ENCODE peak calls at places on chromosomes 12 and 14, in four cellular contexts. One of them, this sample, is unnamed.

GRCh38 chr14:48052973-48053372 is 377.6 kb upstream of the MDGA2 start:
- DNase-seq in GM23248: no peak
- DNase-seq in ascending aorta: no peak
- DNase-seq in left ventricle myocardium inferior: no peak
- DNase-seq in this sample: no peak

GRCh38 chr14:104138891-104139459 is 588 bp downstream of the KIF26A start:
- DNase-seq in GM23248: no peak
- DNase-seq in ascending aorta: no peak
- DNase-seq in left ventricle myocardium inferior: peak; percentile 24
- DNase-seq in this sample: no peak

GRCh38 chr12:67107751-67108269 is 161.3 kb upstream of the CAND1 start:
- DNase-seq in GM23248: no peak
- DNase-seq in ascending aorta: no peak
- DNase-seq in left ventricle myocardium inferior: no peak
- DNase-seq in this sample: no peak

GRCh38 chr14:54568821-54569591 is 2.1 kb downstream of the SAMD4A start:
- DNase-seq in GM23248: peak; percentile 77
- DNase-seq in ascending aorta: peak; percentile 79
- DNase-seq in left ventricle myocardium inferior: peak; percentile 31
- DNase-seq in this sample: no peak

GRCh38 chr12:16389594-16389993 is 42.1 kb downstream of the MGST1 start:
- DNase-seq in GM23248: peak; percentile 85
- DNase-seq in ascending aorta: no peak
- DNase-seq in left ventricle myocardium inferior: no peak
- DNase-seq in this sample: peak; percentile 40

GRCh38 chr12:64833928-64834327 is 9.5 kb downstream of the TBC1D30 start:
- DNase-seq in GM23248: no peak
- DNase-seq in ascending aorta: no peak
- DNase-seq in left ventricle myocardium inferior: no peak
- DNase-seq in this sample: no peak

GRCh38 chr12:107328442-107329133 is 235.2 kb upstream of the CRY1 start:
- DNase-seq in GM23248: no peak
- DNase-seq in ascending aorta: no peak
- DNase-seq in left ventricle myocardium inferior: no peak
- DNase-seq in this sample: no peak

GRCh38 chr14:102731871-102732800 is 45.1 kb upstream of the TRAF3 start:
- DNase-seq in GM23248: no peak
- DNase-seq in ascending aorta: no peak
- DNase-seq in left ventricle myocardium inferior: no peak
- DNase-seq in this sample: no peak

GRCh38 chr12:108237272-108237671 is 101.8 kb downstream of the CMKLR1 start:
- DNase-seq in GM23248: no peak
- DNase-seq in ascending aorta: no peak
- DNase-seq in left ventricle myocardium inferior: no peak
- DNase-seq in this sample: no peak

GRCh38 chr14:71107921-71108320 is 200.7 kb downstream of the PCNX1 start:
- DNase-seq in GM23248: no peak
- DNase-seq in ascending aorta: no peak
- DNase-seq in left ventricle myocardium inferior: no peak
- DNase-seq in this sample: no peak

GRCh38 chr14:93941293-93941910 is 14.3 kb downstream of the FAM181A start:
- DNase-seq in GM23248: no peak
- DNase-seq in ascending aorta: peak; percentile 85
- DNase-seq in left ventricle myocardium inferior: no peak
- DNase-seq in this sample: no peak

GRCh38 chr12:1282670-1283361 is 291.8 kb downstream of the ERC1 start:
- DNase-seq in GM23248: peak; percentile 49
- DNase-seq in ascending aorta: no peak
- DNase-seq in left ventricle myocardium inferior: peak; percentile 47
- DNase-seq in this sample: no peak

GRCh38 chr12:9717070-9717925 is 15.6 kb downstream of the CLECL1 start:
- DNase-seq in GM23248: no peak
- DNase-seq in ascending aorta: no peak
- DNase-seq in left ventricle myocardium inferior: no peak
- DNase-seq in this sample: no peak

GRCh38 chr14:99853206-99853605 is 60.0 kb downstream of the EML1 start:
- DNase-seq in GM23248: peak; percentile 9
- DNase-seq in ascending aorta: no peak
- DNase-seq in left ventricle myocardium inferior: peak; percentile 29
- DNase-seq in this sample: no peak

GRCh38 chr14:77051101-77051500 is 22.6 kb upstream of the IRF2BPL start:
- DNase-seq in GM23248: peak; percentile 73
- DNase-seq in ascending aorta: peak; percentile 90
- DNase-seq in left ventricle myocardium inferior: peak; percentile 81
- DNase-seq in this sample: no peak

GRCh38 chr14:101373690-101374295 is 187.5 kb upstream of the DIO3 start:
- DNase-seq in GM23248: no peak
- DNase-seq in ascending aorta: no peak
- DNase-seq in left ventricle myocardium inferior: no peak
- DNase-seq in this sample: no peak

GRCh38 chr14:21070083-21070609 is at the start of gene ARHGEF40:
- DNase-seq in GM23248: peak; percentile 79
- DNase-seq in ascending aorta: peak; percentile 84
- DNase-seq in left ventricle myocardium inferior: peak; percentile 79
- DNase-seq in this sample: no peak

GRCh38 chr12:53501615-53502181 is 615 bp downstream of the TARBP2 start:
- DNase-seq in GM23248: no peak
- DNase-seq in ascending aorta: peak; percentile 63
- DNase-seq in left ventricle myocardium inferior: no peak
- DNase-seq in this sample: no peak

DNA sequence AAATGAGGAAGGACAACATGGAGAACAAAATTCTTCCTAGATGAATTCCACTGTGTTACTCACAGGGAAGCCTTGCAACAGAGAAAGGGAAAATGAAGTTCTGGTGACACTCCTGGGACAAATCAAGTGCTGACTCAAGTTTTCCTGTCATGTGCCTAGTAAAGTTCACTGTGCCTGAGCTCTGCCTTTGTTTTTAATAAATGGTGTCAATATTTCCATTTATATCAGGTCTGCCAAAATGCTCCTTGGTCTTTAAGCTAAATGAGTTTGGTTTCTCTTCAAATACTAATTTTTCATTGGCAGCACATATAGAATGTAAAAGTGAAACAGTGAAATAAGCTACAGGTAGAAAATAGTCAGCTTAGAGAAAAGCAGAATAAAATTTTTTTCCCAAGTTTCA is 33.0 kb downstream of the HIGD1C start:
- DNase-seq in GM23248: peak; percentile 95
- DNase-seq in ascending aorta: peak; percentile 80
- DNase-seq in left ventricle myocardium inferior: no peak
- DNase-seq in this sample: no peak
- H3K27ac ChIP-seq in GM23248: peak overlapping the region; percentile 93
- H3K27ac ChIP-seq in ascending aorta: peak overlapping the region; percentile 81
- H3K27ac ChIP-seq in left ventricle myocardium inferior: peak overlapping the region; percentile 80
- H3K27ac ChIP-seq in this sample: peak overlapping the region; percentile 64

GRCh38 chr12:101719566-101719965 is 19.7 kb downstream of the SYCP3 start:
- DNase-seq in GM23248: peak; percentile 8
- DNase-seq in ascending aorta: no peak
- DNase-seq in left ventricle myocardium inferior: no peak
- DNase-seq in this sample: no peak

GRCh38 chr12:101713930-101714329 is 16.5 kb downstream of the CHPT1 start:
- DNase-seq in GM23248: no peak
- DNase-seq in ascending aorta: no peak
- DNase-seq in left ventricle myocardium inferior: no peak
- DNase-seq in this sample: no peak

GRCh38 chr12:101710289-101710688 is 12.8 kb downstream of the CHPT1 start:
- DNase-seq in GM23248: no peak
- DNase-seq in ascending aorta: no peak
- DNase-seq in left ventricle myocardium inferior: no peak
- DNase-seq in this sample: no peak

GRCh38 chr12:101713059-101713682 is 15.7 kb downstream of the CHPT1 start:
- DNase-seq in GM23248: no peak
- DNase-seq in ascending aorta: no peak
- DNase-seq in left ventricle myocardium inferior: peak; percentile 25
- DNase-seq in this sample: no peak

DNA sequence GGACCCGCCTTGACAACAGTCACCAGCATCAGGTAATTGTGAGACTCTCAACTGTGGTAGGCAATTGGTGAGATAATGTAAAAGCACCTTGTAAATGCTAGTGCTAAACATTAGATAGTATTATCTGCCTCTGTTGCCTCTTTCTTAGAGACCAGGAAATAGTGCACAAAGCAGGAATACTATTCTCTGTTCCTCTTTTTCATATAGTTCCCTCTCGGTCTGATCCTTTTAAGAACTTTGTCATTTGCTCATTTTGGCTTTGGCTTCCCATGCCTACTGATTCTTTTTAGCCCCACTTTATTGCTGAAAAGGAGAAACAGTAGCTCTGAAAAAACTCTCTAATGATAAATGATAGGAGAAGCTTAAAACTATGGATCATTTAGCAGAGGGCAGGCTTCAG is 17.6 kb downstream of the CHPT1 start:
- DNase-seq in GM23248: no peak
- DNase-seq in ascending aorta: no peak
- DNase-seq in left ventricle myocardium inferior: no peak
- DNase-seq in this sample: no peak
- H3K27ac ChIP-seq in GM23248: no peak overlapping the region
- H3K27ac ChIP-seq in ascending aorta: no peak overlapping the region
- H3K27ac ChIP-seq in left ventricle myocardium inferior: peak overlapping the region; percentile 83
- H3K27ac ChIP-seq in this sample: no peak overlapping the region

DNA sequence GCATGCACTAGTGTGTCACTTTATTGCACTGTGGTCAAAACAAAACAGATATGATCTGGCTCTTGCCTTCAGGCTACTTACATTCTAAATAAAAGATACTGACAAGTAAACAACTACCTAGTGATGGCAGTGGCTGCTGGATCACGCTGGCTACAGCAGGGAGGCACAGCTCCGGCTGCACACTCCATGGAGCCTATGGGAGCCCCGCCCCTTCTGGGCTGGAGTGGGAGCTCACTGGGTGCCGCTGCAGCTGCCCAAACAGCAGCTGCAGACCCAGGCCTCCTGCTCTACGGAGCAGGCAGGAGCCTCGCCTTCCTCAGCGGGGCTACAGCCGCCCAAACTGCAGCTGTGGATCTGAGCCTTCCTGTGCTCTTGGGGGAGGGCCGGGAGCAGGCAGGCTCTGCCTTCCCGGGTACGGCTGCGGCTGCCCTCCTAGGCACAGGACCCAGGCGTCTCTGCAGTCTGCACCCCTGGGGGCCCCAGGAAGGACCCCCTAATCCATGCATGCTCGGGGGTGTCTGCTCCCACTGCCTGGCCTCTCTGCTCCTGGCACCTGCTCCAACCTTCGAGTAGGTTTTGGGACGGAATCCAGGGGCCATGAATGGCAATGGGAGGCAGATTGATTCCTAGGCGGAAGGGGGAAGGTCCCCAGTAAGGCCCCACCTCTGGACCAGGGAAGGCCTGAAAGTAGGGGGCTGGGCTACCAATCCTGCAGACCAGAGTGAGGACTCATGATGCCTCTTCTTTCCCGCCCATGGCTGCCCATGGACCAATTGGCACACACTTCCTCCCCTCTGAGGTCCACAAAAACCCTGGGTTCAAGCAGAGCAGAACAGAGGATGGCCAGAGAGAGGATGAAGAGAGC is 253.1 kb downstream of the ANO6 start:
- DNase-seq in GM23248: no peak
- DNase-seq in ascending aorta: no peak
- DNase-seq in left ventricle myocardium inferior: no peak
- DNase-seq in this sample: no peak
- H3K27ac ChIP-seq in GM23248: no peak overlapping the region
- H3K27ac ChIP-seq in ascending aorta: no peak overlapping the region
- H3K27ac ChIP-seq in left ventricle myocardium inferior: no peak overlapping the region
- H3K27ac ChIP-seq in this sample: no peak overlapping the region

GRCh38 chr14:92710001-92710341 is 38.5 kb downstream of the LGMN start:
- DNase-seq in GM23248: peak; percentile 20
- DNase-seq in ascending aorta: no peak
- DNase-seq in left ventricle myocardium inferior: no peak
- DNase-seq in this sample: no peak

GRCh38 chr14:92712654-92713051 is 35.8 kb downstream of the LGMN start:
- DNase-seq in GM23248: no peak
- DNase-seq in ascending aorta: no peak
- DNase-seq in left ventricle myocardium inferior: no peak
- DNase-seq in this sample: no peak

GRCh38 chr14:92716131-92716530 is 32.3 kb downstream of the LGMN start:
- DNase-seq in GM23248: no peak
- DNase-seq in ascending aorta: no peak
- DNase-seq in left ventricle myocardium inferior: no peak
- DNase-seq in this sample: no peak

GRCh38 chr14:92709340-92710000 is 39.0 kb downstream of the LGMN start:
- DNase-seq in GM23248: peak; percentile 21
- DNase-seq in ascending aorta: no peak
- DNase-seq in left ventricle myocardium inferior: no peak
- DNase-seq in this sample: no peak

GRCh38 chr14:92711976-92712653 is 36.3 kb downstream of the LGMN start:
- DNase-seq in GM23248: no peak
- DNase-seq in ascending aorta: no peak
- DNase-seq in left ventricle myocardium inferior: no peak
- DNase-seq in this sample: no peak
- H3K27ac ChIP-seq in GM23248: no peak overlapping the region
- H3K27ac ChIP-seq in ascending aorta: no peak overlapping the region
- H3K27ac ChIP-seq in left ventricle myocardium inferior: no peak overlapping the region
- H3K27ac ChIP-seq in this sample: no peak overlapping the region